ENCODE peak calls at places on chromosomes 7 and 10, in five cellular contexts. O, F, E, S and P are unnamed samples.

GRCh38 chr7:79211724-79212123 is 241.7 kb downstream of the MAGI2 start:
- DNase-seq in O (no peak), F (no peak), E (peak), S (no peak), P (no peak)

GRCh38 chr10:87603769-87604168 is 55.9 kb upstream of the PAPSS2 start:
- DNase-seq in S (no peak), E (no peak), O (no peak), F (no peak), P (no peak)

GRCh38 chr10:72243822-72244437 is 27.9 kb upstream of the ASCC1 start:
- DNase-seq in O (peak), F (no peak), S (no peak), E (peak), P (no peak)

GRCh38 chr10:71827828-71828227 is 23.2 kb downstream of the PSAP start:
- DNase-seq in O (no peak), F (no peak), E (no peak), S (no peak), P (no peak)

GRCh38 chr7:48781783-48782182 is 142.6 kb upstream of the CDC14C start:
- DNase-seq in E (peak), O (no peak), F (no peak), S (peak), P (no peak)

GRCh38 chr7:151400626-151401315 is 9.1 kb downstream of the WDR86 start:
- DNase-seq in S (peak), E (no peak), O (no peak), F (no peak), P (no peak)

GRCh38 chr10:11177926-11178453 is 160.3 kb downstream of the CELF2 start:
- DNase-seq in F (no peak), S (no peak), O (no peak), E (no peak), P (no peak)

GRCh38 chr7:149855368-149856305 is 17.5 kb downstream of the ZNF862 start:
- DNase-seq in E (peak), S (no peak), O (no peak), F (no peak), P (no peak)

GRCh38 chr7:142894886-142895593 is 9.5 kb upstream of the TRPV6 start:
- DNase-seq in O (no peak), F (no peak), S (no peak), E (no peak), P (no peak)

GRCh38 chr10:96765406-96766240 is 45.3 kb upstream of the PIK3AP1 start:
- DNase-seq in F (peak), S (peak), O (no peak), E (peak), P (peak)

GRCh38 chr7:44608916-44609648 is 2.7 kb downstream of the OGDH start:
- DNase-seq in F (no peak), S (no peak), E (no peak), O (no peak), P (no peak)

GRCh38 chr7:98287486-98287959 is 6.0 kb downstream of the BRI3 start:
- DNase-seq in S (peak), O (no peak), F (no peak), E (peak), P (no peak)

GRCh38 chr7:98288064-98288823 is 6.8 kb downstream of the BRI3 start:
- DNase-seq in S (no peak), E (peak), O (no peak), F (no peak), P (no peak)

GRCh38 chr7:98285132-98286092 is 3.9 kb downstream of the BRI3 start:
- DNase-seq in O (no peak), E (no peak), F (no peak), S (no peak), P (no peak)

GRCh38 chr7:98286093-98286525 is 4.6 kb downstream of the BRI3 start:
- DNase-seq in O (no peak), E (peak), F (no peak), S (no peak), P (peak)

GRCh38 chr7:98286701-98287485 is 5.4 kb downstream of the BRI3 start:
- DNase-seq in F (no peak), E (no peak), O (no peak), S (no peak), P (no peak)
- H3K27ac ChIP-seq in F (no peak), E (peak), O (no peak), S (no peak), P (no peak)

GRCh38 chr10:64619068-64619467 is 1097.9 kb downstream of the REEP3 start:
- DNase-seq in S (no peak), E (no peak), O (no peak), F (no peak), P (no peak)
- H3K27ac ChIP-seq in S (no peak), E (no peak), O (no peak), F (no peak), P (no peak)

GRCh38 chr10:14478201-14478600 is 147.5 kb upstream of the FRMD4A start:
- DNase-seq in E (no peak), S (no peak), O (no peak), F (no peak), P (no peak)

GRCh38 chr10:14474656-14475055 is 143.9 kb upstream of the FRMD4A start:
- DNase-seq in O (no peak), F (no peak), S (no peak), E (no peak), P (no peak)

GRCh38 chr10:14478639-14479038 is 147.9 kb upstream of the FRMD4A start:
- DNase-seq in E (peak), O (peak), F (no peak), S (no peak), P (peak)

GRCh38 chr10:14477408-14477710 is 146.6 kb upstream of the FRMD4A start:
- DNase-seq in O (no peak), E (no peak), F (no peak), S (no peak), P (no peak)

GRCh38 chr10:14476641-14477407 is 146.1 kb upstream of the FRMD4A start:
- DNase-seq in E (peak), F (no peak), S (peak), O (no peak), P (no peak)
- H3K27ac ChIP-seq in E (no peak), F (no peak), S (no peak), O (no peak), P (no peak)

GRCh38 chr10:95408148-95408930 is 117.5 kb upstream of the PDLIM1 start:
- DNase-seq in F (no peak), E (no peak), S (no peak), O (no peak), P (no peak)
- H3K27ac ChIP-seq in F (no peak), E (no peak), S (no peak), O (no peak), P (peak)

DNA sequence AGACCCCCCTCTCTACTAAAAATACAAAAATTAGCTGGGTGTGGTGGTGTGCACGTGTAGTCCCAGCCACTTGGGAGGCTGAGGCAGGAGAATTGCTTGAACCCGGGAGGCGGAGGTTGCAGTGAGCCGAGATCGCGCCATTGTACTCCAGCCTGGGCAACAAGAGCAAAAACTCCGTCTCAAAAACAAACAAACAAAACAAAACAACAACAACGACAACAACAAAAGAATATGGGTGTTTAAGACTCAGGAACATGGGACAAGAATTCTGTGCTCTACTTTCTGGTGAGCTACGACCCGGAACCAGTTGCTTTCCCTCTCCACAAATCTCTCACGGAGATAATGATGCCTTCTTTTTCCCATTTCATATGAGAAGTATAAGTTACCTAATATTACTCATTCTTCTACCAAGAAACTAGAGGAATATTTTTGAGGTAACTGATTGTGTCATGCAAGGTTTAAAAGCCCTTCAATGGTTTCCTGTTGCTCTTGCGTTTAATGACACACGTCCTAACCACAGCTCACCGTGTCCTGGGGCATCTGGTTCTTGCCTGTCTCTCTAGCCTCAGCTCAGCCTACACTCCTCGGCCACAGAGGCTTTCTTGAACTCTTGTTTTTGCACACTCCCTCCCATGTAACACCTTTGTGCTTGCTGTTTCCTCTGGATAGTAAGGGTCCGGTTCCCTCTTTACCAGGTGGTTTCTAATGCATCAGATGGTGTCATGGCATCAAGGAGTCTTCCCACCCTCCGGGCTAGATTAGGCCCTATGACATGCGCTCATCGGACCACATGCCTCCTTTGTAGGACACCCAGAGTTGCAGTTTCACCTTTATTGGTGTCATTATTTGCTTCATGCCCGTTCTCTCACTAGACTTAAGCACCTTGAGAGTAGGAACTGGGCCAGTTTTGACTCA is 67.5 kb downstream of the PFKFB3 start:
- DNase-seq in E (peak), S (peak), F (peak), O (no peak), P (no peak)
- H3K27ac ChIP-seq in E (peak), S (no peak), F (peak), O (no peak), P (peak)

DNA sequence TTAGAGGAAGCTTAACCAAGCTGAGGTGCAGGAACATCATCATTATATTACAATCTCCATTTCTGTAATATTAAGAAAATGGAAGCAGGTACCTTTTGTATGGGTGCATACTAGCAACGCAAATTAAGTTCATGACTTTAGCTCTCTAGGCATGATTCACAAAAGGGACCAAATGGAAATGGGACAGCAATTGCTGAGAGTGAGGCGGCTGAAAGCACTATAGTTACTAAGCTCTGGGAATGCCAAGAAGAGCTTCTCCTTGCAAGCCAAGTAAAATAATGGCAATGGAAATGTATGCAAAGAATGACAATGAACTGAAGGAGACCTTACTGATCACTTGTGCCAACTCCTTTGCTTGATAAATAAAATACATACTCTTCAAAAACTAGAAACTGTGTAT is 36.2 kb upstream of the RNF148 start:
- DNase-seq in O (no peak), E (no peak), F (no peak), S (no peak), P (no peak)
- H3K27ac ChIP-seq in O (no peak), E (no peak), F (no peak), S (no peak), P (no peak)

GRCh38 chr7:71235263-71235662 is 103.3 kb downstream of the GALNT17 start:
- DNase-seq in S (no peak), E (no peak), F (no peak), O (no peak), P (no peak)

GRCh38 chr7:71236488-71237179 is 104.7 kb downstream of the GALNT17 start:
- DNase-seq in E (no peak), F (no peak), S (no peak), O (no peak), P (no peak)

GRCh38 chr7:71237945-71238344 is 106.0 kb downstream of the GALNT17 start:
- DNase-seq in O (no peak), E (no peak), F (no peak), S (no peak), P (no peak)

GRCh38 chr7:71239517-71239916 is 107.6 kb downstream of the GALNT17 start:
- DNase-seq in F (no peak), S (no peak), E (no peak), O (no peak), P (no peak)

DNA sequence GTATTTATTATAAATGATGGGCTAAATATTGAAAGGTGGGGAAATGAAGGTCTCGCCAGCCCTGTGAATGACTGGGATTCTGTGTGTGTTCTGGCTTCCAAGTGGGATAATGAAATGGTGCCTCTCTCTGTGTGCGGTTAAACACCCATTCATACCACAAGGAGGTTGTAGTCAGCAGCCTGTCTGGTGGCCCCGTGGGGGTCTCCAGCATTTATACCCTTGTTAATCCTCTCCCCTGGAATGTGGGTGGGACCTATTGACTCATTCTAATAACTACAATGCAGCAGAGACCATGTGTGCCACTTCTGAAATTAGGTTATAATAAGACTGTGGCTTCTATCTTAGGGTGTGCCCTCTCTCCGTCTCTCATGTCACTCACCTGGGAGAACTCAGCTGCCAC is 106.6 kb downstream of the GALNT17 start:
- DNase-seq in E (no peak), S (no peak), F (no peak), O (no peak), P (no peak)
- H3K27ac ChIP-seq in E (no peak), S (no peak), F (no peak), O (no peak), P (no peak)

DNA sequence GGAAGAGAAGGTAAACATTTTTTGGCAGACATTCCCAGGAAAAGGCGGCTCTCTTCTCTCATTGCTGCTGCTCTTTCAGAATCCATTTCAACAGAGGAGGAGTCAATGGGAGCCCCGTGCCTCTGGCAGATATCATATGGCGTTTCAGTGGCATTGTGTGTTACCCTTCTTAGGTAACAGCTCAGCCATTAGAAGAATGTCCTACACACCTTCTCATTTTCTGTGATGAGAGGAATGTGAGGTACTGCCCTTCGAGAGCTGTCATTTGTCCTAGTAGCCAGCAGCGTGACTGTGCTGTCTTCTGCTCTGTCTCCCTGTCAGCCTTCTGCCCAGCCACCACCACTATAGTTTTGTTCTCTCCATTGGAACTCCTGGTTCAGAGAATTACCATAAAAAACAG is 102.4 kb downstream of the EGFR start:
- DNase-seq in F (no peak), O (no peak), E (no peak), S (no peak), P (no peak)
- H3K27ac ChIP-seq in F (no peak), O (peak), E (peak), S (peak), P (no peak)